ENCODE peak calls at places on chromosome 1, in six cellular contexts. Q is transverse colon, W is A549, D is heart left ventricle, G is HCT116, Y is H1. E is an unnamed sample. For H3K4me1, the result is how much of the 10 kb centered on the place peaks cover.

GRCh38 chr1:18735369-18735997 is 104.8 kb downstream of the PAX7 start:
- DNase-seq in D (no peak), W (no peak), G (no peak), Y (no peak), Q (no peak), E (no peak)

GRCh38 chr1:117857434-117857833 is 72.0 kb downstream of the GDAP2 start:
- DNase-seq in D (no peak), W (no peak), Q (no peak), Y (no peak), G (no peak), E (no peak)

GRCh38 chr1:175675017-175675416 is 68.4 kb downstream of the TNR start:
- DNase-seq in Y (no peak), Q (no peak), W (no peak), G (no peak), D (no peak), E (no peak)

GRCh38 chr1:202085682-202086373 is 36.9 kb upstream of the GPR37L1 start:
- DNase-seq in G (no peak), Q (peak), D (no peak), Y (peak), W (peak), E (peak)

GRCh38 chr1:108615544-108615943 is 45.3 kb downstream of the HENMT1 start:
- DNase-seq in G (no peak), D (no peak), W (no peak), Q (no peak), Y (no peak), E (no peak)

GRCh38 chr1:106899644-106900043 is 156.8 kb upstream of the PRMT6 start:
- DNase-seq in D (no peak), Q (no peak), Y (no peak), W (no peak), G (no peak), E (no peak)

GRCh38 chr1:235366286-235366685 is 941 bp upstream of the TBCE start:
- DNase-seq in W (no peak), D (no peak), Y (no peak), Q (no peak), G (no peak), E (no peak)

GRCh38 chr1:231040800-231041704 is 998 bp upstream of the FAM89A start:
- DNase-seq in G (no peak), Y (peak), W (no peak), Q (no peak), D (no peak), E (no peak)

GRCh38 chr1:200982071-200982945 is 41.2 kb downstream of the KIF21B start:
- DNase-seq in W (no peak), D (no peak), Y (no peak), G (no peak), Q (no peak), E (no peak)

GRCh38 chr1:108704501-108704900 is 8.2 kb upstream of the FNDC7 start:
- DNase-seq in D (no peak), Q (no peak), W (peak), G (no peak), Y (no peak), E (no peak)

GRCh38 chr1:169348356-169349036 is 19.1 kb downstream of the NME7 start:
- DNase-seq in D (peak), G (peak), Q (no peak), Y (no peak), W (peak), E (no peak)

GRCh38 chr1:201970334-201971159 is 11.9 kb upstream of the RNPEP start:
- DNase-seq in D (no peak), G (no peak), Y (no peak), W (no peak), Q (no peak), E (no peak)

GRCh38 chr1:109160054-109160840 is 46.3 kb downstream of the ELAPOR1 start:
- DNase-seq in G (no peak), Q (no peak), W (no peak), Y (no peak), D (no peak), E (no peak)

GRCh38 chr1:28983509-28984310 is 69.3 kb downstream of the EPB41 start:
- DNase-seq in D (peak), W (peak), Q (no peak), Y (peak), G (no peak), E (no peak)

GRCh38 chr1:201539561-201540404 is 856 bp downstream of the NAV1 start:
- DNase-seq in G (no peak), D (peak), W (no peak), Q (peak), Y (peak), E (peak)

GRCh38 chr1:25906644-25907300 is 553 bp upstream of the STMN1 start:
- DNase-seq in D (no peak), Y (no peak), G (no peak), Q (peak), W (peak), E (peak)

GRCh38 chr1:25907473-25908058 is 1.3 kb upstream of the STMN1 start:
- DNase-seq in D (no peak), Y (no peak), Q (no peak), G (no peak), W (no peak), E (no peak)

GRCh38 chr1:25903986-25904385 is 2.2 kb downstream of the STMN1 start:
- DNase-seq in G (no peak), Q (no peak), Y (no peak), D (no peak), W (no peak), E (no peak)

GRCh38 chr1:25904942-25905679 is 1.1 kb downstream of the STMN1 start:
- DNase-seq in Y (peak), D (peak), W (peak), G (peak), Q (peak), E (peak)

DNA sequence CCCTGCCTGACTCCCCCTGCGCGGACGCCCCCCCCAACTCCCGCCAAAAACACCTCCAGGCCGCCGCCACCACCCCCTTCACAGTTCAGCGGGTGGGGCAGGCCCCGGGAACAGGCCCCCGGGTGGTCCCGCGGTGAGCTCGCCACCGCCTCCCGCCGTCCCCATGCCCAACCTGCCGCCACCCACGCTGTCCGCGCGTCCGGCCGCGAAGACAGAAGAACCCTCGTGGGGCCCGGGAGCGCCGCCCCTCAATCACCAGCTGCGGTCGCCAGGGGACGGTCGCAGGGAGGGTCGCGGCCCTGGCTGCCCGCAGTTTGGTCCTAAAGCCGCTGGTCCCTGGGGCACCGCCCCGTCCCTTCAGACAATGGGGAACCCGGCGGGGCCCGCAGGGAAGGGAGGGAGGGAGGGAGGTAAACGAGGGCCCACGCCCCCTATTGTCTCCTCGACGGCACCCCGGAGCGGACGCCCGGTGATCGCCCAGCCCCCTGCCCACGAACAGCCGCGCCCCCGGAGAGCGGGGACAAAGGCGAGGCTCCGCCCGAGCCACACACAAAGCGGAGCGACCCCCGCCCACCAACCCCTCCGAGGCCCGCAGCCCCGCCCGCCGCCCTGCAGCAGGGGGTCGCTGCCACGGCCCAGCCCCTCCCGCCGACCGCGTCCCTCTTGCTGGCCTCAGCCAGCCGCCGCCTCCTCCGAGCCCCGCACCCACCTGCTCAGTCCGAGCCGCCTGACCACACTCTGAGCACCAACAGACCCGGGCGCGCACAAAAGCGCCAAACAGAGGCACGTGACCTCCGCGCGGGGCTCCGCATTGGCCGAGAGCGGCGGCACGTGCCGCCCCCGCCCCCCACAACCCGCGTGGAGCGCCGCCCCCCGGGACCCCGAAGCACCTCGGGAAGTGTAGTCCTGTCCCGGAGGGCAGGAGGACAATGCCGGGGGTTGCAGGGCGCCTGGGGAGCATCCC is at the start of gene STMN1:
- DNase-seq in W (peak), Y (peak), G (peak), D (peak), Q (peak), E (peak)
- TF ChIP-seq CTCF in W (no peak), Y (no peak), G (peak), D (no peak), Q (no peak), E (no peak)

GRCh38 chr1:42937141-42937696 is 21.4 kb downstream of the SLC2A1 start:
- DNase-seq in Q (peak), G (no peak), D (no peak), W (peak), Y (no peak), E (no peak)

GRCh38 chr1:42939216-42939615 is 19.5 kb downstream of the SLC2A1 start:
- DNase-seq in G (no peak), Q (peak), D (no peak), W (peak), Y (no peak), E (no peak)

GRCh38 chr1:42938596-42939184 is 20.0 kb downstream of the SLC2A1 start:
- DNase-seq in Q (no peak), G (no peak), Y (no peak), D (no peak), W (no peak), E (no peak)

GRCh38 chr1:42936309-42937078 is 22.2 kb downstream of the SLC2A1 start:
- DNase-seq in W (peak), D (no peak), Q (peak), Y (no peak), G (peak), E (peak)

DNA sequence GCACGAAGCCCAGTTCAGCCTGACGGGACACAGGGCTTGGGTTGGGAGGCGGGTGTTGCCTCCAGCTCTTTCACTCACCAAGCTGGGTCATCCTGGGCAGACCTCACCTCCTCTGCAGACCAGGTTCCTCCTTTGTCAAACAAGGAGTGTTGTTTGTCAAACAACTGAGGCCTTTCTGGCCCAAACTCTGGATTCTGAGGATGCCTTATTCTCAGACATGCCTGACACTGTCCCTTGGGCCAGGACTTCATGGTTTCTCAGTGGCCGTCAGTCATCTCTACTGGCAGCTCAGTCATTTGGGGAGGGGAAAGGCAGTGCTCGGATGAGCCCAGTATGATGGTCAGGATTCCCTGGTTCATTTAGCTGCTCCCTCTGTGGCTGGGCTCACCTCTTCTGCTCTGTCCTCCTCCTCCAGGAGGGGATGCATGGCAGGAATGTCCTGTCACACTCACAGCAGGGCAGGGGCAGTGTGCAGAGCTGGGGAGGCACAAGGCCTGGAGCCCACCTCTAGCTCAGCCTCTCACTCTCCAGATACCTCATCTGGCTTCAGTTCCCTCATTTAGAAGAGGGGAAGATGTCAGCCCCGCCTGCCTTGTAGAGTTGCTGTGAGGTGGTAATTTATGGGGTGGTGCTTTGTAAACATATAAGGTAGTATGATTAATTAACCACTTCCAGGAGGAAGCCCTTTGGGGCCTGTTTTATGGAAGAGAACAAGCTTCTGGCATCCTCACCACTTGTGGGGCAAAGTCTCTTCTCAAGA is 20.7 kb downstream of the SLC2A1 start:
- DNase-seq in D (no peak), Y (no peak), W (peak), Q (peak), G (no peak), E (no peak)
- H3K4me1 ChIP-seq in D (half or more), Y (under half), W (half or more), Q (under half), G (half or more), E (under half)

DNA sequence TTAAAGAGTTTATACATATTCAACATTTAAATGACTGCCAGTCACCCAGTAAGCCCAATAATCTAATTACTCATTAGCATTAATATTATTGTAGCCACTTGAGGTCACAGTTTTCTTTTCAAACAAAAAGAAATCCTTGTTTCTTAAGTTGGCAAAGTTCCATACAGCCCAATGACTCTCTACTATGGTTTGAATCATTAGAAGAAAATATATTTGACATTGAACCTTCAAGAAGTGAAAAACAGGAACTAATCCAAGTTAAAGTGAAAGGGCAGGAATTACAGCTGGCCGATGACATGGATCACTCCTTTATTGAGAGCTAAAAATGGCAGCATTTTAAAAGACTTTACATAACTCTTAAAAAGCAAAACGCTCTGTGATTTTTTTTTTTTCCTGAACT is 323.3 kb downstream of the HHIPL2 start:
- DNase-seq in W (no peak), Y (no peak), D (no peak), G (no peak), Q (no peak), E (no peak)
- H3K4me3 ChIP-seq in W (no peak), Y (no peak), D (no peak), G (no peak), Q (no peak), E (no peak)

GRCh38 chr1:61659061-61659460 is 65.9 kb downstream of the TM2D1 start:
- DNase-seq in G (no peak), D (no peak), W (no peak), Y (no peak), Q (no peak), E (no peak)
- TF ChIP-seq CTCF in G (peak), D (no peak), W (peak), Y (peak), Q (no peak), E (peak)